ENCODE peak calls at places on chromosomes 11 and 22, in six cellular contexts. W is BJ, K is WERI-Rb-1, R is uterus, B is omental fat pad, X is A673. N is an unnamed sample.

GRCh38 chr11:110184974-110185597 is 91.9 kb downstream of the ZC3H12C start:
- DNase-seq in K (no peak), X (no peak), B (no peak), R (no peak), W (no peak), N (no peak)

GRCh38 chr11:127074151-127074761 is 73.7 kb upstream of the KIRREL3 start:
- DNase-seq in K (peak), B (no peak), R (no peak), W (peak), X (peak), N (no peak)

GRCh38 chr11:118306556-118306955 is 2.0 kb downstream of the CD3E start:
- DNase-seq in B (no peak), R (no peak), X (no peak), K (no peak), W (no peak), N (no peak)

GRCh38 chr22:19105867-19106802 is 16.1 kb downstream of the DGCR2 start:
- DNase-seq in K (no peak), W (no peak), X (no peak), B (no peak), R (no peak), N (peak)

GRCh38 chr11:66592457-66593302 is at the start of the genes CCDC87 and CCS:
- DNase-seq in R (peak), X (peak), B (peak), K (no peak), W (peak), N (peak)

GRCh38 chr11:3641701-3642070 is at the start of gene ART5:
- DNase-seq in K (no peak), W (no peak), X (no peak), B (no peak), R (no peak), N (no peak)

GRCh38 chr11:116582621-116583020 is 190.2 kb downstream of the BUD13 start:
- DNase-seq in K (peak), W (no peak), B (no peak), R (no peak), X (no peak), N (no peak)

GRCh38 chr11:116603783-116604323 is 168.9 kb downstream of the BUD13 start:
- DNase-seq in R (no peak), W (no peak), X (no peak), K (peak), B (no peak), N (no peak)

GRCh38 chr22:37165940-37166674 is 16.4 kb upstream of the IL2RB start:
- DNase-seq in K (no peak), X (no peak), B (no peak), W (no peak), R (no peak), N (no peak)

GRCh38 chr11:111019931-111020381 is 225.6 kb upstream of the POU2AF2 start:
- DNase-seq in X (no peak), R (no peak), W (no peak), K (no peak), B (no peak), N (no peak)

GRCh38 chr11:11533751-11534150 is 88.1 kb downstream of the GALNT18 start:
- DNase-seq in X (no peak), R (no peak), W (no peak), B (no peak), K (no peak), N (no peak)

GRCh38 chr11:11537372-11537771 is 84.4 kb downstream of the GALNT18 start:
- DNase-seq in W (no peak), K (no peak), X (no peak), B (no peak), R (no peak), N (no peak)

GRCh38 chr11:11534981-11535380 is 86.8 kb downstream of the GALNT18 start:
- DNase-seq in R (no peak), W (no peak), B (no peak), X (no peak), K (no peak), N (no peak)

GRCh38 chr11:11536650-11537049 is 85.2 kb downstream of the GALNT18 start:
- DNase-seq in X (no peak), W (no peak), K (no peak), R (no peak), B (no peak), N (no peak)

DNA sequence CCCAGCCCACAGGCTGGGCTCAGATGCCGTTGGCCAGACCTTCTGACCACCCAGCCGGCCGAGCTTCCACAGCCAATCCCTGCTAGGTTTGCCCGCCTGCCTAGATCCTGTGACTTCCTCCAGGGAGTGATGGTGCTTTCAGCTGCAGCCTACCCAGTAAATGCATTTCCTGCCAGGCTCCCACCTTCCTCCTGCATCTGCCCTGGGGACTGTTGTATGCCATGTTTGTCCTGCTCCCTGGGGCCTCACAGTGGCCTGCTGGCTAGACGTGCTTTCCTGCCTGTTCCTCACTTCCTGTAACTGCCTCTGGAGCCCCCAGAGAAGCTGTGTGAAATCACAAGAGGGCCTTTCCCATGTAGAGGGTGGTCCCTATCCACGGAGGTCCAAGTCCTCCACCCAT is 86.2 kb downstream of the GALNT18 start:
- DNase-seq in B (no peak), K (no peak), X (no peak), W (no peak), R (no peak), N (no peak)
- TF ChIP-seq CTCF in B (no peak), K (no peak), X (no peak), W (no peak), R (no peak), N (no peak)

GRCh38 chr11:104879514-104880190 is 18.6 kb downstream of the CASP12 start:
- DNase-seq in X (no peak), W (no peak), R (no peak), B (no peak), K (no peak), N (no peak)
- TF ChIP-seq CTCF in X (no peak), W (no peak), R (no peak), B (no peak), K (peak), N (no peak)

DNA sequence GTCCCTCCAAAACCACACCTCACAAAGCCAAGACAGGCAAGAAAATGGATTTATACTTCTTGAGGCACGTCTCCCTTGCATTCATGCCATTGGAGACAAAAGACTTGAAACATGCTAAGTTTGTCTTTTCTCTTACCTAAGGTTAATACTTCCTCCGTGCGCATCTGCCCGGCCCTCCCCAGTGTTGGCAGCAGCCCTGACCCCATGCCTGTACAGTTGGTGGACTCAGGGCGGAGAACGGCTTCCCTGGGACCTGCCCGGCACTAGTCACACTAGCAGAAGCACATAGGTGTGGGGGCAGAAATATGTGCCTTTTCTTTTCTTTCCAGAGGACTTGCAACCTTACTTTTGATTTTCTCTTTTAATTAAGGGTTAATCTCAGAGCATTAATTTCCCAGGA is 45.2 kb upstream of the FLI1 start:
- DNase-seq in B (no peak), R (no peak), K (no peak), W (no peak), X (no peak), N (no peak)
- TF ChIP-seq CTCF in B (no peak), R (no peak), K (no peak), W (no peak), X (no peak), N (no peak)

GRCh38 chr22:42615092-42615859 is 593 bp upstream of the POLDIP3 start:
- DNase-seq in R (peak), X (peak), B (peak), W (peak), K (peak), N (peak)

GRCh38 chr22:42619261-42620063 is 4.8 kb upstream of the POLDIP3 start:
- DNase-seq in W (no peak), R (no peak), K (no peak), X (no peak), B (no peak), N (no peak)

GRCh38 chr22:42620084-42620483 is 5.4 kb upstream of the POLDIP3 start:
- DNase-seq in B (no peak), W (no peak), R (no peak), X (no peak), K (no peak), N (no peak)

GRCh38 chr22:42614312-42615091 is at the start of gene POLDIP3:
- DNase-seq in K (peak), W (peak), R (peak), X (peak), B (peak), N (peak)

DNA sequence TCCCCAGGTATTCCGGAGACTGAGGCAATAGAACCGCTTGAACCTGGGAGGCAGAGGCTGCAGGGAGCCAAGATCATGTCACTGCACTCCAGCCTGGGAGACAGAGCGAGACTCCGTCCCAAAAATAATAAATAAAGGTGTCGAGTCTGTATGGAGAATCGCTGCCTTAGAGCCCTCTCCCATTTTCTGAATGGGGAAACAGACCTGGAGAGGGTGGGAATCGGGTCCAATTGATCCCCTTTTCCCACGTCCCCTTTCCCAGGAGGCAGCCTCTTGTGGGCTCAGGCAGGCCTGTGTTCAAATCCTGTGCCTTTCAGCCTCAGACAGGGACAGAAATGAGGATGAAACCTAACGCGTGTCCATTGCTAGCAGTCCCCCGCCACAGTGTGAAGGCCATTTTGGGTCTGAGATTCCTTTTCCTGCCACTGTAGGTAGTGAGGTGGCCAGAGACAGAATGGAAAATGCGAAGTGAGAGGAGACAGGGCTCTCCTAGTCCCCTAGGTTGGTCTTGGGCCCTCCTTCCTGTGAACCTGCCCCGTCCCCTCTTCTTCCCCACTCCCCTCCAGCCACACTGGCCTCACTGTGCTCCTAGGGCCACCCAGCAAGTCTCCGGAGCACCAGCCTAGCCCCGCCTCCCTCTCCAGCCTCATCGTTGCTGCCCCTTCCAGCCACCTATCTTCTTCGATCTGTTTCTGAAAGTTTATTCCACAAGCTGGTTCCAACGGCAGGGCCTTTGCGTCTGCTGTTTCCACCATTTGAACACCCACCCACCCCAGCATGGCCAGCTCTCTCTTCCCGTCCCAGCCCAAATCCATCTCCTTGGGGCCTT is 2.7 kb upstream of the POLDIP3 start:
- DNase-seq in R (no peak), W (no peak), K (no peak), X (no peak), B (no peak), N (no peak)
- TF ChIP-seq CTCF in R (no peak), W (no peak), K (no peak), X (no peak), B (no peak), N (no peak)

GRCh38 chr11:87281496-87281895 is 243.8 kb downstream of the TMEM135 start:
- DNase-seq in K (no peak), B (no peak), W (no peak), R (no peak), X (peak), N (no peak)
- TF ChIP-seq CTCF in K (no peak), B (no peak), W (no peak), R (peak), X (peak), N (no peak)

N was measured in CD4-positive, alpha-beta T cell.